ENCODE peak calls at places on chromosomes 16 and 17, in five cellular contexts. One of them, this sample, is unnamed.

GRCh38 chr17:17172990-17173389 is 33.1 kb downstream of the PLD6 start:
- DNase-seq in cardiac muscle cell: no peak
- DNase-seq in CD4-positive, CD25-positive, alpha-beta regulatory T cell: no peak
- DNase-seq in AG09319: no peak
- DNase-seq in right cardiac atrium: no peak
- DNase-seq in this sample: peak; percentile 17

GRCh38 chr17:41835214-41835799 is 725 bp downstream of the NT5C3B start:
- DNase-seq in cardiac muscle cell: no peak
- DNase-seq in CD4-positive, CD25-positive, alpha-beta regulatory T cell: no peak
- DNase-seq in AG09319: no peak
- DNase-seq in right cardiac atrium: no peak
- DNase-seq in this sample: no peak

GRCh38 chr16:71410146-71410545 is 31.7 kb downstream of the TLE7 start:
- DNase-seq in cardiac muscle cell: no peak
- DNase-seq in CD4-positive, CD25-positive, alpha-beta regulatory T cell: no peak
- DNase-seq in AG09319: no peak
- DNase-seq in right cardiac atrium: no peak
- DNase-seq in this sample: no peak

GRCh38 chr16:16045311-16045710 is 95.9 kb downstream of the ABCC1 start:
- DNase-seq in cardiac muscle cell: peak; percentile 26
- DNase-seq in CD4-positive, CD25-positive, alpha-beta regulatory T cell: peak; percentile 8
- DNase-seq in AG09319: no peak
- DNase-seq in right cardiac atrium: no peak
- DNase-seq in this sample: no peak

GRCh38 chr16:17544785-17545184 is 74.0 kb upstream of the XYLT1 start:
- DNase-seq in cardiac muscle cell: no peak
- DNase-seq in CD4-positive, CD25-positive, alpha-beta regulatory T cell: no peak
- DNase-seq in AG09319: no peak
- DNase-seq in right cardiac atrium: no peak
- DNase-seq in this sample: no peak

GRCh38 chr16:50310308-50311133 is 44.2 kb downstream of the ADCY7 start:
- DNase-seq in cardiac muscle cell: no peak
- DNase-seq in CD4-positive, CD25-positive, alpha-beta regulatory T cell: no peak
- DNase-seq in AG09319: no peak
- DNase-seq in right cardiac atrium: no peak
- DNase-seq in this sample: peak; percentile 35

GRCh38 chr16:46632778-46633733 is 11.9 kb upstream of the SHCBP1 start:
- DNase-seq in cardiac muscle cell: no peak
- DNase-seq in CD4-positive, CD25-positive, alpha-beta regulatory T cell: no peak
- DNase-seq in AG09319: no peak
- DNase-seq in right cardiac atrium: no peak
- DNase-seq in this sample: no peak

GRCh38 chr16:85394511-85395206 is 218.5 kb upstream of the GSE1 start:
- DNase-seq in cardiac muscle cell: no peak
- DNase-seq in CD4-positive, CD25-positive, alpha-beta regulatory T cell: no peak
- DNase-seq in AG09319: no peak
- DNase-seq in right cardiac atrium: peak; percentile 32
- DNase-seq in this sample: peak; percentile 29

GRCh38 chr16:82404586-82405315 is 222.0 kb upstream of the CDH13 start:
- DNase-seq in cardiac muscle cell: no peak
- DNase-seq in CD4-positive, CD25-positive, alpha-beta regulatory T cell: no peak
- DNase-seq in AG09319: no peak
- DNase-seq in right cardiac atrium: no peak
- DNase-seq in this sample: no peak

GRCh38 chr17:12964162-12964561 is 53.7 kb downstream of the ELAC2 start:
- DNase-seq in cardiac muscle cell: no peak
- DNase-seq in CD4-positive, CD25-positive, alpha-beta regulatory T cell: no peak
- DNase-seq in AG09319: no peak
- DNase-seq in right cardiac atrium: no peak
- DNase-seq in this sample: no peak

GRCh38 chr17:43171761-43172487 is 910 bp downstream of the NBR1 start:
- DNase-seq in cardiac muscle cell: peak; percentile 96
- DNase-seq in CD4-positive, CD25-positive, alpha-beta regulatory T cell: peak; percentile 6
- DNase-seq in AG09319: peak; percentile 78
- DNase-seq in right cardiac atrium: peak; percentile 60
- DNase-seq in this sample: no peak

GRCh38 chr16:66271074-66272060 is 95.1 kb upstream of the CDH5 start:
- DNase-seq in cardiac muscle cell: no peak
- DNase-seq in CD4-positive, CD25-positive, alpha-beta regulatory T cell: no peak
- DNase-seq in AG09319: no peak
- DNase-seq in right cardiac atrium: no peak
- DNase-seq in this sample: no peak

GRCh38 chr16:86517652-86518258 is 7.4 kb downstream of the FOXF1 start:
- DNase-seq in cardiac muscle cell: peak; percentile 78
- DNase-seq in CD4-positive, CD25-positive, alpha-beta regulatory T cell: no peak
- DNase-seq in AG09319: peak; percentile 63
- DNase-seq in right cardiac atrium: peak; percentile 83
- DNase-seq in this sample: peak; percentile 76

GRCh38 chr17:7885357-7886226 is 3.0 kb upstream of the CHD3 start:
- DNase-seq in cardiac muscle cell: peak; percentile 53
- DNase-seq in CD4-positive, CD25-positive, alpha-beta regulatory T cell: peak; percentile 51
- DNase-seq in AG09319: no peak
- DNase-seq in right cardiac atrium: peak; percentile 77
- DNase-seq in this sample: peak; percentile 61

GRCh38 chr17:67503184-67503583 is 126.1 kb downstream of the PITPNC1 start:
- DNase-seq in cardiac muscle cell: no peak
- DNase-seq in CD4-positive, CD25-positive, alpha-beta regulatory T cell: no peak
- DNase-seq in AG09319: no peak
- DNase-seq in right cardiac atrium: no peak
- DNase-seq in this sample: no peak

GRCh38 chr16:1458336-1458976 is 14.1 kb upstream of the CCDC154 start:
- DNase-seq in cardiac muscle cell: no peak
- DNase-seq in CD4-positive, CD25-positive, alpha-beta regulatory T cell: no peak
- DNase-seq in AG09319: no peak
- DNase-seq in right cardiac atrium: peak; percentile 36
- DNase-seq in this sample: no peak

GRCh38 chr17:83101805-83102480 is 22.5 kb downstream of the METRNL start:
- DNase-seq in cardiac muscle cell: peak; percentile 54
- DNase-seq in CD4-positive, CD25-positive, alpha-beta regulatory T cell: no peak
- DNase-seq in AG09319: no peak
- DNase-seq in right cardiac atrium: peak; percentile 75
- DNase-seq in this sample: no peak

GRCh38 chr17:42317256-42317966 is 29.1 kb downstream of the STAT5A start:
- DNase-seq in cardiac muscle cell: no peak
- DNase-seq in CD4-positive, CD25-positive, alpha-beta regulatory T cell: no peak
- DNase-seq in AG09319: no peak
- DNase-seq in right cardiac atrium: no peak
- DNase-seq in this sample: no peak

GRCh38 chr17:77501101-77501566 is 360.4 kb downstream of the SEC14L1 start:
- DNase-seq in cardiac muscle cell: peak; percentile 35
- DNase-seq in CD4-positive, CD25-positive, alpha-beta regulatory T cell: no peak
- DNase-seq in AG09319: no peak
- DNase-seq in right cardiac atrium: no peak
- DNase-seq in this sample: no peak

GRCh38 chr16:56121156-56121500 is 70.2 kb upstream of the GNAO1 start:
- DNase-seq in cardiac muscle cell: no peak
- DNase-seq in CD4-positive, CD25-positive, alpha-beta regulatory T cell: no peak
- DNase-seq in AG09319: no peak
- DNase-seq in right cardiac atrium: no peak
- DNase-seq in this sample: no peak

GRCh38 chr17:50213026-50214015 is 11.9 kb upstream of the COL1A1 start:
- DNase-seq in cardiac muscle cell: no peak
- DNase-seq in CD4-positive, CD25-positive, alpha-beta regulatory T cell: no peak
- DNase-seq in AG09319: no peak
- DNase-seq in right cardiac atrium: no peak
- DNase-seq in this sample: no peak

GRCh38 chr17:17156107-17156506 is 50.0 kb downstream of the PLD6 start:
- DNase-seq in cardiac muscle cell: peak; percentile 68
- DNase-seq in CD4-positive, CD25-positive, alpha-beta regulatory T cell: no peak
- DNase-seq in AG09319: no peak
- DNase-seq in right cardiac atrium: peak; percentile 13
- DNase-seq in this sample: no peak

GRCh38 chr16:48384305-48384981 is 770 bp downstream of the SIAH1 start:
- DNase-seq in cardiac muscle cell: peak; percentile 75
- DNase-seq in CD4-positive, CD25-positive, alpha-beta regulatory T cell: peak; percentile 20
- DNase-seq in AG09319: no peak
- DNase-seq in right cardiac atrium: peak; percentile 87
- DNase-seq in this sample: peak; percentile 78

GRCh38 chr16:79595916-79596450 is 4.6 kb downstream of the MAF start:
- DNase-seq in cardiac muscle cell: no peak
- DNase-seq in CD4-positive, CD25-positive, alpha-beta regulatory T cell: no peak
- DNase-seq in AG09319: no peak
- DNase-seq in right cardiac atrium: no peak
- DNase-seq in this sample: no peak

GRCh38 chr17:62995377-62995885 is 29.4 kb downstream of the TANC2 start:
- DNase-seq in cardiac muscle cell: peak; percentile 70
- DNase-seq in CD4-positive, CD25-positive, alpha-beta regulatory T cell: no peak
- DNase-seq in AG09319: no peak
- DNase-seq in right cardiac atrium: peak; percentile 47
- DNase-seq in this sample: no peak

GRCh38 chr17:604719-605118 is 109.9 kb downstream of the VPS53 start:
- DNase-seq in cardiac muscle cell: no peak
- DNase-seq in CD4-positive, CD25-positive, alpha-beta regulatory T cell: no peak
- DNase-seq in AG09319: no peak
- DNase-seq in right cardiac atrium: no peak
- DNase-seq in this sample: no peak

GRCh38 chr16:85166281-85166680 is 54.0 kb upstream of the CIBAR2 start:
- DNase-seq in cardiac muscle cell: no peak
- DNase-seq in CD4-positive, CD25-positive, alpha-beta regulatory T cell: no peak
- DNase-seq in AG09319: no peak
- DNase-seq in right cardiac atrium: peak; percentile 3
- DNase-seq in this sample: peak; percentile 27

GRCh38 chr17:65278050-65278819 is 141.1 kb downstream of the RGS9 start:
- DNase-seq in cardiac muscle cell: peak; percentile 73
- DNase-seq in CD4-positive, CD25-positive, alpha-beta regulatory T cell: no peak
- DNase-seq in AG09319: peak; percentile 18
- DNase-seq in right cardiac atrium: peak; percentile 67
- DNase-seq in this sample: peak; percentile 51

This sample was measured in Right ventricle myocardium superior.